ENCODE peak calls at places on chromosomes 11 and 22, in seven cellular contexts. R is body of pancreas, D is esophagus muscularis mucosa, B is NB4, O is A549, W is spleen, T is K562. X is an unnamed sample.
A peak's percentile ranks its signal among the peaks of the same experiment; 100 is the strongest.

GRCh38 chr22:37442537-37442936 is 15.3 kb upstream of the ELFN2 start:
- DNase-seq in B (peak; percentile 49), R (no peak), T (no peak), W (no peak), O (no peak), D (no peak), X (no peak)

GRCh38 chr11:69035959-69036340 is 12.8 kb upstream of the TPCN2 start:
- DNase-seq in T (no peak), D (no peak), R (no peak), W (no peak), O (no peak), B (no peak), X (no peak)

GRCh38 chr11:58675344-58676155 is 53.1 kb downstream of the CNTF start:
- DNase-seq in O (peak; percentile 75), D (no peak), T (peak; percentile 84), W (peak; percentile 90), B (peak; percentile 60), R (peak; percentile 87), X (peak; percentile 57)

GRCh38 chr11:62545437-62546243 is 966 bp downstream of the AHNAK start:
- DNase-seq in O (peak; percentile 89), R (peak; percentile 91), T (peak; percentile 92), W (peak; percentile 87), B (peak; percentile 99), D (peak; percentile 97), X (peak; percentile 87)

GRCh38 chr22:48715511-48715910 is 1112.2 kb downstream of the BRD1 start:
- DNase-seq in O (no peak), T (no peak), D (no peak), R (no peak), B (no peak), W (peak; percentile 22), X (no peak)

GRCh38 chr22:40177738-40178416 is at the start of gene TNRC6B:
- DNase-seq in R (peak; percentile 83), T (peak; percentile 94), O (peak; percentile 59), B (peak; percentile 96), W (peak; percentile 76), D (peak; percentile 95), X (peak; percentile 88)

GRCh38 chr11:62458212-62459002 is 39.6 kb downstream of the SCGB1A1 start:
- DNase-seq in W (no peak), B (no peak), O (no peak), R (no peak), T (peak; percentile 71), D (no peak), X (no peak)

GRCh38 chr11:100354736-100355135 is 332.4 kb upstream of the ARHGAP42 start:
- DNase-seq in W (no peak), T (no peak), R (no peak), D (no peak), B (no peak), O (no peak), X (no peak)

GRCh38 chr11:106426696-106427095 is 349.2 kb downstream of the AASDHPPT start:
- DNase-seq in D (no peak), W (no peak), T (no peak), O (no peak), B (no peak), R (no peak), X (no peak)

GRCh38 chr11:86147004-86147403 is 78.1 kb upstream of the PICALM start:
- DNase-seq in D (no peak), W (no peak), T (no peak), R (no peak), O (no peak), B (no peak), X (no peak)

GRCh38 chr11:73414977-73415492 is 38.8 kb downstream of the RELT start:
- DNase-seq in O (no peak), D (no peak), W (no peak), T (no peak), R (no peak), B (peak; percentile 44), X (no peak)

GRCh38 chr11:46356911-46357482 is 9.7 kb downstream of the DGKZ start:
- DNase-seq in O (no peak), R (no peak), T (no peak), B (peak; percentile 95), D (no peak), W (no peak), X (no peak)

GRCh38 chr11:69131644-69132300 is 24.0 kb upstream of the SMIM38 start:
- DNase-seq in T (peak; percentile 72), B (no peak), R (peak; percentile 90), D (no peak), O (peak; percentile 68), W (peak; percentile 55), X (no peak)

GRCh38 chr11:126584028-126584427 is 228.5 kb downstream of the ST3GAL4 start:
- DNase-seq in R (no peak), B (no peak), W (peak; percentile 34), O (no peak), T (no peak), D (no peak), X (no peak)

GRCh38 chr11:134655189-134655937 is 243.3 kb upstream of the B3GAT1 start:
- DNase-seq in W (peak; percentile 59), B (no peak), T (no peak), R (no peak), O (no peak), D (no peak), X (no peak)

GRCh38 chr22:47631571-47632102 is 869.2 kb downstream of the TBC1D22A start:
- DNase-seq in B (no peak), W (no peak), T (peak; percentile 89), R (no peak), D (peak; percentile 72), O (no peak), X (no peak)

GRCh38 chr11:63764712-63765631 is 3.6 kb downstream of the ZFTA start:
- DNase-seq in T (no peak), W (no peak), O (no peak), D (no peak), B (peak; percentile 21), R (peak; percentile 80), X (no peak)

GRCh38 chr11:15179167-15179566 is 64.4 kb downstream of the INSC start:
- DNase-seq in R (no peak), O (no peak), D (no peak), T (no peak), B (no peak), W (no peak), X (no peak)

GRCh38 chr11:86553322-86553721 is 119.1 kb downstream of the ME3 start:
- DNase-seq in T (no peak), O (no peak), R (no peak), D (no peak), W (no peak), B (no peak), X (no peak)

GRCh38 chr11:60143768-60144167 is 39.1 kb downstream of the MS4A6A start:
- DNase-seq in O (no peak), B (no peak), D (no peak), R (no peak), W (no peak), T (no peak), X (no peak)

DNA sequence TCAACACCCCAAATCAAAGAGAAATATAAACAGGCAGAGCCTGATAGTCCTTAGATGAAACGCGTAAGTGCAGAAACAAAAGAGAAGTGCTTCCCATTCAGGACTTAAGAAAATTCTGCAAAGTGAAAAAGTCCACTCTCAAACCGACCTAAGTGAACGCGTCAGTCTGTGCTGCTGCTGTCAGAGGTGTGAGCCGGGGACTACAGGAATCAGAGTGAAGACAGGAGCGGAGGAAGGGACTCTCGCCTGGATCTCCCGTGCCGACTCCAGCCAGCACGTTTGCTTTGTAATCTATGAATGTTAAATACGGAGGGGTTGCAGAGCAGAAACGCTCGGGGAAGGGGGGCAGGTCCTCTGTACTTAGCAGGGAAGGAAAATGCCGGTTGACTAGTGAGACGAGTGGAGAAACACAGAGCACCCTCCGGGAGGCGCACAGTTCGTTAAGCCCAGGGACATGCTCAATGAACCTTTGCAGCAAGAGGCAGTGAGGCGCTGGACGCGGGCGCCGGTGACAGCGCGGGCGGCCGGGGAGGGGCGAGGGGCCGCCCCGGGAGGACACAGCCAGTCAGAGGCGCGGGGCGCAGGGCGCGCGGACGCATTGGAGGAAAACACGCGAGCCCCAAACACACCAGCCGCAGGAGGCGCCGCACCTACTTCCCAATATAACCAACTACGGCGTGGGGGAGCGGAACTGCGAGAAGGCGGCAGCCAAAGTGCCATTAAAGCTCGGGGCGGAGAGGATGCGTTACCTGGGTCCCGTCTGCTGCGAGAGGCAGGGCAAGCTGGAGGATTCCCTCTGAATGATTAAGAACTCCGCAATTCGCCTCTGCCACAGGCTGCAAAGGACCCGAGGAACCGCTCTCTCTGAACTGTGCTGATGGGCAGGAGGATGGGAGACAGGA is at the start of gene CNTN5:
- DNase-seq in R (peak; percentile 39), W (no peak), T (peak; percentile 61), D (peak; percentile 92), O (peak; percentile 0), B (peak; percentile 3), X (peak; percentile 10)
- TF ChIP-seq CTCF in R (no peak), W (no peak), T (peak; percentile 2), D (no peak), O (no peak), B (no peak), X (no peak)

DNA sequence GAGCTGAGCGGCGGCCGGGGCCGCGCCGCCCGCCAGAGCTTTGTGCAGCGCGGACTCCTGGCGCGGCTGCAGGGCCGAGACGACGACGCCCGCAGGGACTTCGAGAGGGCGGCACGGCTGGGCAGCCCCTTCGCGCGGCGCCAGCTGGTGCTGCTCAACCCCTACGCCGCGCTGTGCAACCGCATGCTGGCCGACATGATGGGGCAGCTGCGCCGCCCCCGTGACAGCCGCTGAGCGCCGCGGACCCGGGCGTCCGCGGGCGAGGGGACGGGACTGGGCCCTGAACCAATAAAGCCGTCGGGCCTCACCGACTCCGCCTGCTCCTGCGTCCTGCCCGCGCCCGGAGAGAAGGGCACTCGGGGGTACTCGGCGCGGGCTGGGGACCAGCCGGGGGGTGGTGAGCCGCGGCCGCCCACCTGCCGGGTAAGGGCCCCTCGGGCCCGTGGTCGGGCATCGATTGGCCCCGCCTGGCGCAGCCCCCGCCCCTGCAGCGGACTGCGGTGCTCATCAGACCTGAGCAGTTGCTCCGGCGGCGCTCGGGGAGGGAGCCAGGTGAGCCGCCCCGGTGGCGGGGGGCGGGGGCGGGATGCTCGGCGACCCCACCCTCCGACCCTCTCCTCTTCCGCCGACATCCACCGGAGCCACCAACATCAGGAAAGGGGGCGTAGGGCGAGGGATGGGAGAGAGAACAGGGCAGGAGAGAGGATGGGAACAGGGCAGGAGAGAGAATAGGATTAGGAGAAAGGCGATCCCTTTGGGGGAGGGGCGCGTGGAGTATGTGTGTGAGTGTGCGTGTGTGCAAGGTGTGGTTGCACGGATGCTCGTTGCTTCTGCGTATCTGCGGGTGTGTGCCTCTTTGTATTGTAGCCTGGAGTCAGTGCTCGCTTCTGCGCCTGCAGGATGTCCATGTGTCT is at the start of gene TMEM25:
- DNase-seq in O (no peak), W (peak; percentile 92), T (peak; percentile 70), D (no peak), B (peak; percentile 60), R (peak; percentile 69), X (peak; percentile 59)
- TF ChIP-seq POLR2A in O (no peak), W (peak; percentile 40), T (peak; percentile 68), D (peak; percentile 26), B (no peak), R (peak; percentile 54), X (no peak)

GRCh38 chr11:108551653-108552462 is 41.7 kb downstream of the EXPH5 start:
- DNase-seq in W (no peak), D (peak; percentile 55), B (no peak), R (no peak), O (no peak), T (peak; percentile 92), X (no peak)
- H3K4me3 ChIP-seq in W (no peak overlapping the region), D (no peak overlapping the region), B (no peak overlapping the region), R (no peak overlapping the region), O (no peak overlapping the region), T (peak overlapping the region; percentile 1), X (no peak overlapping the region)

DNA sequence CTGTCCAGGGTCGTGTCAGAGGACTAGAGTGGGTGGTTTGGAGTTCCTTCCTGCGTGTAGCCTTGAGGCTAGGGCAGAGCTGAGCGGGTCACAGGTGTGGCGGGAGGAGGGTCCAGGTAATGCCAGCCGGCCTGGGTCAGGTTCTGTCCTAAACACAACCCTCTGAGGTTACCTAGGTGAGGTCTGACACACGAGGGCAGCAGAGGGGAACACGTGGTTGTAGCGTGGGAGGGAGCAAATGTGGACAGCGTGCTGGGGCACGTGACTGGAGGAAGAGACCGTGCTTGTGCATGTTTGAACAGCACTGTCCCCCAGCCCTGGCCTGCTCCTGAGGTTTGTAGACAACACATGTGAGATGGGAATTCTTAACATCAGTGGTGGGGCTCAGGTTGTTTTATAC is 13.1 kb downstream of the MOV10L1 start:
- DNase-seq in T (peak; percentile 56), B (peak; percentile 43), W (no peak), D (no peak), O (peak; percentile 10), R (no peak), X (no peak)
- TF ChIP-seq CTCF in T (no peak), B (no peak), W (no peak), D (no peak), O (no peak), R (no peak), X (no peak)